ENCODE peak calls at places on chromosomes 6 and 20, in five cellular contexts. T is activated T-cell treated with anti-CD3 and anti-CD28 coated beads for 48 hours; W is CD4-positive, alpha-beta T cell; B is AG08396; K is mesenchymal stem cell. I is an unnamed sample.

GRCh38 chr20:48826883-48827771 is 672 bp downstream of the PREX1 start:
- DNase-seq in T (peak), W (no peak), B (peak), K (peak), I (peak)

GRCh38 chr20:51004305-51004727 is 18.6 kb downstream of the KCNG1 start:
- DNase-seq in T (no peak), W (no peak), B (no peak), K (no peak), I (no peak)

GRCh38 chr6:89941031-89941775 is 46.9 kb downstream of the GJA10 start:
- DNase-seq in T (no peak), W (no peak), B (no peak), K (no peak), I (no peak)

GRCh38 chr6:29678114-29678513 is 2.8 kb downstream of the ZFP57 start:
- DNase-seq in T (no peak), W (no peak), B (no peak), K (no peak), I (no peak)

GRCh38 chr20:48483667-48484066 is 344.1 kb downstream of the PREX1 start:
- DNase-seq in T (no peak), W (no peak), B (no peak), K (no peak), I (no peak)

GRCh38 chr6:41937881-41938574 is 3.6 kb downstream of the CCND3 start:
- DNase-seq in T (no peak), W (peak), B (no peak), K (no peak), I (peak)

GRCh38 chr20:64101731-64102621 is 5.4 kb downstream of the NPBWR2 start:
- DNase-seq in T (peak), W (peak), B (peak), K (no peak), I (peak)

GRCh38 chr6:14354919-14355572 is 237.5 kb downstream of the CD83 start:
- DNase-seq in T (peak), W (no peak), B (peak), K (peak), I (no peak)

GRCh38 chr6:143037470-143037869 is 23.2 kb upstream of the AIG1 start:
- DNase-seq in T (no peak), W (no peak), B (no peak), K (no peak), I (no peak)

GRCh38 chr6:5626727-5627426 is 365.6 kb downstream of the FARS2 start:
- DNase-seq in T (no peak), W (no peak), B (no peak), K (no peak), I (peak)

GRCh38 chr6:74197310-74197709 is 501.3 kb downstream of the CD109 start:
- DNase-seq in T (no peak), W (no peak), B (no peak), K (no peak), I (no peak)

GRCh38 chr6:52596371-52597028 is 19.6 kb upstream of the TRAM2 start:
- DNase-seq in T (no peak), W (no peak), B (peak), K (peak), I (no peak)

GRCh38 chr20:10783660-10784336 is 110.0 kb upstream of the JAG1 start:
- DNase-seq in T (no peak), W (no peak), B (no peak), K (peak), I (no peak)

GRCh38 chr6:169172435-169172834 is 81.2 kb downstream of the THBS2 start:
- DNase-seq in T (no peak), W (no peak), B (peak), K (peak), I (no peak)

GRCh38 chr6:165889636-165890403 is 226.8 kb upstream of the PDE10A start:
- DNase-seq in T (no peak), W (no peak), B (peak), K (peak), I (peak)

GRCh38 chr6:118890997-118891790 is 2.8 kb upstream of the ASF1A start:
- DNase-seq in T (no peak), W (no peak), B (no peak), K (no peak), I (no peak)

GRCh38 chr20:42442728-42443127 is 747.0 kb downstream of the PTPRT start:
- DNase-seq in T (no peak), W (no peak), B (no peak), K (no peak), I (no peak)